ENCODE peak calls at places on chromosomes 7 and 10, in five cellular contexts. J is H9, F is kidney glomerular epithelial cell, I is GM12892, T is KBM-7. G is an unnamed sample.

GRCh38 chr10:48251152-48251524 is 23.4 kb downstream of the FRMPD2 start:
- DNase-seq in J (no peak), F (no peak), I (no peak), T (no peak), G (no peak)

GRCh38 chr7:55172881-55173609 is 154.2 kb downstream of the EGFR start:
- DNase-seq in J (no peak), F (no peak), I (no peak), T (no peak), G (no peak)

GRCh38 chr7:98213296-98213873 is 2.1 kb downstream of the BHLHA15 start:
- DNase-seq in J (no peak), F (no peak), I (peak), T (no peak), G (no peak)

GRCh38 chr7:122304604-122304975 is at the start of gene FEZF1:
- DNase-seq in J (peak), F (no peak), I (no peak), T (no peak), G (no peak)

GRCh38 chr10:109914966-109915365 is 8.3 kb downstream of the XPNPEP1 start:
- DNase-seq in J (peak), F (peak), I (no peak), T (peak), G (no peak)

GRCh38 chr10:122054046-122055025 is 65.4 kb downstream of the TACC2 start:
- DNase-seq in J (peak), F (peak), I (no peak), T (peak), G (no peak)

GRCh38 chr7:78073470-78074382 is 275.2 kb downstream of the PHTF2 start:
- DNase-seq in J (no peak), F (no peak), I (no peak), T (no peak), G (no peak)

GRCh38 chr10:11255796-11256444 is 238.2 kb downstream of the CELF2 start:
- DNase-seq in J (no peak), F (no peak), I (no peak), T (peak), G (no peak)

GRCh38 chr7:23713285-23714235 is 3.5 kb downstream of the STK31 start:
- DNase-seq in J (no peak), F (peak), I (no peak), T (no peak), G (no peak)

GRCh38 chr10:4067552-4068254 is 282.7 kb upstream of the KLF6 start:
- DNase-seq in J (no peak), F (no peak), I (no peak), T (peak), G (no peak)

GRCh38 chr7:6015917-6016652 is 7.0 kb downstream of the AIMP2 start:
- DNase-seq in J (no peak), F (no peak), I (no peak), T (no peak), G (no peak)

GRCh38 chr10:69489506-69490090 is 38.3 kb downstream of the TSPAN15 start:
- DNase-seq in J (no peak), F (no peak), I (no peak), T (no peak), G (no peak)

GRCh38 chr10:72077275-72077990 is 10.9 kb downstream of the SPOCK2 start:
- DNase-seq in J (no peak), F (no peak), I (no peak), T (no peak), G (no peak)

GRCh38 chr7:41816111-41816510 is 113.2 kb upstream of the INHBA start:
- DNase-seq in J (no peak), F (no peak), I (no peak), T (peak), G (no peak)

GRCh38 chr7:99953649-99954048 is 22.2 kb downstream of the AZGP1 start:
- DNase-seq in J (no peak), F (no peak), I (no peak), T (no peak), G (no peak)

GRCh38 chr10:84308481-84309304 is 19.7 kb upstream of the CCSER2 start:
- DNase-seq in J (no peak), F (peak), I (no peak), T (peak), G (no peak)

GRCh38 chr10:101778781-101779543 is 3.0 kb upstream of the FGF8 start:
- DNase-seq in J (peak), F (no peak), I (no peak), T (no peak), G (no peak)

GRCh38 chr10:77355844-77356243 is 281.8 kb downstream of the KCNMA1 start:
- DNase-seq in J (no peak), F (peak), I (no peak), T (no peak), G (no peak)

GRCh38 chr7:123216825-123217224 is 17.1 kb upstream of the SLC13A1 start:
- DNase-seq in J (no peak), F (no peak), I (no peak), T (no peak), G (no peak)

GRCh38 chr10:132493246-132493755 is 44.3 kb upstream of the INPP5A start:
- DNase-seq in J (peak), F (no peak), I (no peak), T (no peak), G (no peak)

GRCh38 chr10:128318868-128319267 is 192.6 kb upstream of the MKI67 start:
- DNase-seq in J (no peak), F (no peak), I (no peak), T (peak), G (no peak)

GRCh38 chr7:3730271-3730670 is 429.2 kb downstream of the SDK1 start:
- DNase-seq in J (no peak), F (no peak), I (no peak), T (no peak), G (no peak)

GRCh38 chr7:42237162-42237821 is at the start of gene GLI3:
- DNase-seq in J (peak), F (peak), I (peak), T (peak), G (peak)

GRCh38 chr7:33744293-33744692 is 161.0 kb upstream of the BMPER start:
- DNase-seq in J (no peak), F (no peak), I (no peak), T (peak), G (peak)

GRCh38 chr10:103678104-103678526 is 177.3 kb downstream of the SH3PXD2A start:
- DNase-seq in J (no peak), F (no peak), I (peak), T (no peak), G (peak)

GRCh38 chr10:18312385-18313145 is 172.3 kb downstream of the CACNB2 start:
- DNase-seq in J (no peak), F (peak), I (no peak), T (peak), G (peak)

GRCh38 chr10:77548157-77548556 is 89.5 kb downstream of the KCNMA1 start:
- DNase-seq in J (no peak), F (no peak), I (no peak), T (no peak), G (no peak)

GRCh38 chr7:2876031-2876862 is 32.1 kb upstream of the GNA12 start:
- DNase-seq in J (no peak), F (peak), I (no peak), T (no peak), G (no peak)

GRCh38 chr10:124703372-124703771 is 40.8 kb downstream of the FAM53B start:
- DNase-seq in J (no peak), F (no peak), I (no peak), T (no peak), G (no peak)

GRCh38 chr10:33815776-33816175 is 481.3 kb upstream of the NRP1 start:
- DNase-seq in J (no peak), F (no peak), I (no peak), T (no peak), G (no peak)

GRCh38 chr10:118216526-118217035 is 125.5 kb downstream of the FAM204A start:
- DNase-seq in J (no peak), F (no peak), I (no peak), T (no peak), G (no peak)

GRCh38 chr10:125169915-125170314 is 9.6 kb upstream of the CTBP2 start:
- DNase-seq in J (no peak), F (no peak), I (no peak), T (no peak), G (no peak)

GRCh38 chr10:90960355-90960814 is 39.5 kb upstream of the ANKRD1 start:
- DNase-seq in J (no peak), F (peak), I (no peak), T (no peak), G (no peak)

G was measured in GM19239.